ENCODE peak calls at places on chromosomes 4 and X, in ten cellular contexts. V is activated CD4-positive, alpha-beta T cell treated with anti-CD3 and anti-CD28 coated beads for 24 hours; S is effector CD4-positive, alpha-beta T cell; H is tibial nerve; O is T-cell; J is ovary; X is HS-5; W is T-helper 9 cell; Z is LoVo; F is activated CD8-positive, alpha-beta memory T cell treated with anti-CD3 and anti-CD28 coated beads for 24 hours. R is an unnamed sample.

GRCh38 chrX:87338510-87338909 is 179.1 kb upstream of the KLHL4 start:
- DNase-seq in V (no peak), X (peak), S (no peak), O (no peak), J (no peak), H (no peak), Z (peak), F (no peak), W (no peak), R (no peak)

GRCh38 chr4:141248029-141248428 is 27.3 kb downstream of the ZNF330 start:
- DNase-seq in H (no peak), F (no peak), S (no peak), J (no peak), W (no peak), V (no peak), Z (no peak), O (no peak), X (no peak), R (no peak)

GRCh38 chrX:40174594-40175415 is 77.0 kb upstream of the BCOR start:
- DNase-seq in O (no peak), X (no peak), J (peak), S (no peak), H (no peak), W (no peak), Z (peak), F (peak), V (no peak), R (peak)

GRCh38 chrX:20347486-20347885 is 80.8 kb upstream of the RPS6KA3 start:
- DNase-seq in J (no peak), X (no peak), F (no peak), W (no peak), V (no peak), O (no peak), H (no peak), S (no peak), Z (no peak), R (no peak)

GRCh38 chr4:178027796-178028195 is 585.6 kb upstream of the AGA start:
- DNase-seq in X (no peak), V (no peak), J (no peak), Z (no peak), O (no peak), H (no peak), S (no peak), W (no peak), F (no peak), R (no peak)

GRCh38 chrX:33457102-33457501 is 245.8 kb upstream of the DMD start:
- DNase-seq in W (no peak), O (no peak), H (no peak), S (no peak), F (no peak), X (no peak), Z (no peak), J (no peak), V (no peak), R (no peak)

GRCh38 chrX:153361781-153362397 is 27.9 kb downstream of the ZNF275 start:
- DNase-seq in J (no peak), O (no peak), X (no peak), H (no peak), F (no peak), V (no peak), S (no peak), W (no peak), Z (no peak), R (no peak)

GRCh38 chr4:76624271-76624681 is 189.2 kb downstream of the SHROOM3 start:
- DNase-seq in J (peak), O (no peak), X (peak), W (no peak), F (no peak), H (peak), V (no peak), Z (no peak), S (no peak), R (peak)

GRCh38 chr4:134365852-134366251 is 164.3 kb upstream of the PABPC4L start:
- DNase-seq in W (no peak), J (no peak), O (no peak), Z (no peak), X (peak), H (no peak), S (no peak), V (no peak), F (no peak), R (no peak)

GRCh38 chr4:128551280-128551679 is 258.2 kb upstream of the JADE1 start:
- DNase-seq in H (no peak), O (no peak), Z (no peak), V (no peak), J (no peak), S (no peak), X (no peak), F (no peak), W (no peak), R (no peak)

GRCh38 chrX:13463608-13464007 is 105.8 kb upstream of the EGFL6 start:
- DNase-seq in S (no peak), J (no peak), O (no peak), F (no peak), V (no peak), X (peak), W (no peak), Z (no peak), H (peak), R (no peak)

GRCh38 chr4:110335399-110335798 is 137.0 kb upstream of the ELOVL6 start:
- DNase-seq in Z (no peak), O (no peak), F (no peak), S (no peak), H (no peak), J (no peak), V (no peak), X (no peak), W (no peak), R (no peak)

GRCh38 chrX:68910743-68911142 is 81.9 kb downstream of the EFNB1 start:
- DNase-seq in Z (no peak), V (no peak), X (no peak), H (no peak), J (no peak), W (no peak), F (no peak), O (no peak), S (no peak), R (no peak)

GRCh38 chr4:118741456-118741855 is 56.3 kb downstream of the METTL14 start:
- DNase-seq in X (no peak), F (no peak), J (no peak), S (no peak), H (no peak), W (no peak), V (no peak), Z (no peak), O (no peak), R (no peak)

GRCh38 chr4:12118651-12119213 is 690.0 kb upstream of the HS3ST1 start:
- DNase-seq in S (no peak), J (no peak), H (no peak), Z (no peak), W (no peak), F (no peak), O (no peak), V (no peak), X (peak), R (no peak)

GRCh38 chr4:89056292-89056952 is 563 bp downstream of the FAM13A start:
- DNase-seq in X (no peak), S (no peak), H (peak), W (no peak), J (no peak), O (no peak), V (no peak), F (no peak), Z (no peak), R (no peak)

R was measured in posterior vena cava.